ENCODE peak calls at places on chromosomes 11 and 22, in ten cellular contexts. T is T follicular helper cell; P is DMS 273 treated with DMSO at 0.1 percent for 48 hours; A is effector CD4-positive, alpha-beta T cell; X is brain microvascular endothelial cell; M is EL; R is HTR-8/SVneo; Z is foreskin fibroblast; O is astrocyte of the spinal cord; E is natural killer cell. Y is an unnamed sample.

GRCh38 chr22:49807780-49808708 is 19.6 kb downstream of the BRD1 start:
- DNase-seq in T (peak; percentile 25), P (no peak), A (peak; percentile 34), X (no peak), M (no peak), R (no peak), Z (no peak), O (no peak), E (no peak), Y (no peak)

GRCh38 chr22:48713266-48714205 is 1114.1 kb downstream of the BRD1 start:
- DNase-seq in T (no peak), P (no peak), A (no peak), X (no peak), M (no peak), R (no peak), Z (no peak), O (no peak), E (no peak), Y (no peak)

GRCh38 chr11:4626207-4627105 is 10.8 kb upstream of the OR51D1 start:
- DNase-seq in T (peak; percentile 16), P (peak; percentile 41), A (peak; percentile 33), X (peak; percentile 81), M (peak; percentile 73), R (peak; percentile 31), Z (peak; percentile 51), O (peak; percentile 66), E (no peak), Y (peak; percentile 43)

GRCh38 chr11:65882191-65883057 is 2.8 kb downstream of the CTSW start:
- DNase-seq in T (no peak), P (no peak), A (no peak), X (no peak), M (no peak), R (no peak), Z (no peak), O (no peak), E (no peak), Y (no peak)

GRCh38 chr11:111882202-111882601 is 2.9 kb downstream of the CFAP68 start:
- DNase-seq in T (no peak), P (no peak), A (no peak), X (no peak), M (no peak), R (no peak), Z (no peak), O (no peak), E (no peak), Y (no peak)

GRCh38 chr11:123457187-123457770 is 27.2 kb downstream of the GRAMD1B start:
- DNase-seq in T (no peak), P (no peak), A (no peak), X (no peak), M (no peak), R (no peak), Z (no peak), O (no peak), E (no peak), Y (no peak)

GRCh38 chr11:129410561-129410960 is 34.9 kb downstream of the BARX2 start:
- DNase-seq in T (no peak), P (no peak), A (no peak), X (no peak), M (no peak), R (no peak), Z (no peak), O (no peak), E (no peak), Y (no peak)

GRCh38 chr22:36740716-36741115 is 35.2 kb downstream of the IFT27 start:
- DNase-seq in T (no peak), P (no peak), A (no peak), X (no peak), M (no peak), R (no peak), Z (no peak), O (no peak), E (no peak), Y (no peak)

GRCh38 chr11:100978442-100978841 is 151.2 kb downstream of the PGR start:
- DNase-seq in T (no peak), P (no peak), A (no peak), X (no peak), M (no peak), R (no peak), Z (no peak), O (no peak), E (no peak), Y (no peak)

GRCh38 chr11:59144096-59144495 is 1.4 kb downstream of the FAM111A start:
- DNase-seq in T (no peak), P (no peak), A (no peak), X (no peak), M (no peak), R (no peak), Z (no peak), O (peak; percentile 38), E (no peak), Y (no peak)

GRCh38 chr22:20061481-20061861 is 18.6 kb upstream of the DGCR8 start:
- DNase-seq in T (no peak), P (no peak), A (no peak), X (no peak), M (peak; percentile 47), R (no peak), Z (no peak), O (no peak), E (no peak), Y (no peak)

GRCh38 chr11:57359896-57360690 is 20.9 kb downstream of the PRG3 start:
- DNase-seq in T (no peak), P (no peak), A (no peak), X (no peak), M (no peak), R (no peak), Z (no peak), O (no peak), E (no peak), Y (no peak)

GRCh38 chr22:49735411-49736311 is 92.0 kb downstream of the BRD1 start:
- DNase-seq in T (no peak), P (no peak), A (no peak), X (no peak), M (no peak), R (no peak), Z (no peak), O (no peak), E (no peak), Y (no peak)

GRCh38 chr11:128496684-128497056 is 90.7 kb downstream of the ETS1 start:
- DNase-seq in T (no peak), P (no peak), A (no peak), X (no peak), M (no peak), R (no peak), Z (no peak), O (no peak), E (no peak), Y (no peak)

GRCh38 chr22:49116021-49116420 is 711.7 kb downstream of the BRD1 start:
- DNase-seq in T (no peak), P (no peak), A (no peak), X (no peak), M (no peak), R (no peak), Z (no peak), O (no peak), E (no peak), Y (no peak)

GRCh38 chr11:69874178-69874983 is 55.2 kb upstream of the FGF3 start:
- DNase-seq in T (no peak), P (no peak), A (no peak), X (no peak), M (no peak), R (no peak), Z (no peak), O (no peak), E (peak; percentile 8), Y (no peak)

GRCh38 chr22:19761022-19761499 is 483 bp downstream of the TBX1 start:
- DNase-seq in T (no peak), P (no peak), A (no peak), X (no peak), M (no peak), R (no peak), Z (no peak), O (no peak), E (no peak), Y (no peak)